ENCODE peak calls at places on chromosomes 12 and 14, in four cellular contexts. R, P, Q and B are unnamed samples.

GRCh38 chr14:70020350-70021170 is 141.3 kb downstream of the SMOC1 start:
- DNase-seq in R (no peak), Q (no peak), P (no peak), B (no peak)

GRCh38 chr12:108637631-108638030 is 3.9 kb upstream of the SELPLG start:
- DNase-seq in R (no peak), Q (no peak), P (no peak), B (no peak)

GRCh38 chr14:89924224-89924623 is 30.3 kb downstream of the EFCAB11 start:
- DNase-seq in R (no peak), P (no peak), Q (no peak), B (no peak)

GRCh38 chr12:120651821-120652220 is 11.4 kb downstream of the CABP1 start:
- DNase-seq in R (no peak), P (peak), Q (no peak), B (peak)

GRCh38 chr12:131818821-131819585 is 9.2 kb upstream of the MMP17 start:
- DNase-seq in P (no peak), R (no peak), Q (no peak), B (no peak)

GRCh38 chr12:112584266-112584722 is 165.5 kb downstream of the PTPN11 start:
- DNase-seq in Q (no peak), P (peak), R (no peak), B (no peak)

GRCh38 chr12:25501565-25501964 is 51.5 kb downstream of the LMNTD1 start:
- DNase-seq in R (no peak), P (no peak), Q (no peak), B (no peak)

GRCh38 chr12:98955284-98955683 is 310.2 kb downstream of the APAF1 start:
- DNase-seq in R (no peak), Q (no peak), P (peak), B (peak)

GRCh38 chr14:103444837-103445524 is 59.8 kb downstream of the MARK3 start:
- DNase-seq in Q (no peak), P (no peak), R (no peak), B (peak)

GRCh38 chr12:91874086-91874865 is 271.4 kb downstream of the BTG1 start:
- DNase-seq in R (no peak), Q (no peak), P (no peak), B (no peak)

GRCh38 chr12:98745578-98746391 is 100.7 kb downstream of the APAF1 start:
- DNase-seq in P (no peak), R (no peak), Q (peak), B (peak)

GRCh38 chr14:36207500-36207899 is 31.0 kb upstream of the PTCSC3 start:
- DNase-seq in Q (no peak), R (no peak), P (peak), B (peak)

GRCh38 chr12:34605955-34606748 is 583.9 kb downstream of the ALG10 start:
- DNase-seq in P (no peak), R (no peak), Q (no peak), B (no peak)

GRCh38 chr12:15757553-15758255 is 31.5 kb downstream of the EPS8 start:
- DNase-seq in Q (no peak), R (peak), P (peak), B (peak)

GRCh38 chr14:105356927-105357326 is 41.4 kb upstream of the TEX22 start:
- DNase-seq in R (no peak), Q (no peak), P (no peak), B (no peak)

GRCh38 chr12:94898388-94898787 is 105.1 kb downstream of the NDUFA12 start:
- DNase-seq in Q (no peak), P (peak), R (no peak), B (peak)

GRCh38 chr12:103986823-103987222 is 21.2 kb downstream of the TDG start:
- DNase-seq in Q (no peak), P (no peak), R (no peak), B (no peak)

GRCh38 chr14:38108681-38109080 is 99.0 kb upstream of the SSTR1 start:
- DNase-seq in P (no peak), Q (no peak), R (peak), B (no peak)

GRCh38 chr12:49108958-49109404 is 1.7 kb downstream of the LMBR1L start:
- DNase-seq in Q (no peak), R (no peak), P (peak), B (no peak)

GRCh38 chr12:96861656-96862055 is 45.4 kb upstream of the NEDD1 start:
- DNase-seq in Q (no peak), P (peak), R (no peak), B (no peak)

GRCh38 chr14:22427771-22428228 is 161.2 kb downstream of the DAD1 start:
- DNase-seq in Q (no peak), R (no peak), P (peak), B (peak)

GRCh38 chr14:32230695-32231280 is 27.7 kb upstream of the RNU6-8 start:
- DNase-seq in R (peak), Q (peak), P (peak), B (peak)

GRCh38 chr12:49511410-49511809 is 27.4 kb upstream of the KCNH3 start:
- DNase-seq in Q (no peak), R (no peak), P (no peak), B (peak)

GRCh38 chr12:75784591-75784990 is 247.0 kb downstream of the PHLDA1 start:
- DNase-seq in P (peak), Q (peak), R (no peak), B (peak)

GRCh38 chr14:104187931-104188726 is 49.7 kb downstream of the KIF26A start:
- DNase-seq in P (no peak), Q (no peak), R (no peak), B (no peak)

GRCh38 chr12:6962285-6963015 is 8.0 kb downstream of the PHB2 start:
- DNase-seq in R (no peak), P (no peak), Q (no peak), B (no peak)

GRCh38 chr14:36254020-36254614 is 66.3 kb downstream of the MBIP start:
- DNase-seq in P (peak), R (no peak), Q (no peak), B (peak)

GRCh38 chr14:28761438-28762289 is 4.9 kb upstream of the FOXG1 start:
- DNase-seq in R (no peak), P (no peak), Q (no peak), B (no peak)

GRCh38 chr12:53105256-53105655 is 2.0 kb downstream of the SOAT2 start:
- DNase-seq in P (no peak), Q (no peak), R (no peak), B (no peak)

GRCh38 chr12:24198936-24199644 is 249.6 kb upstream of the SOX5 start:
- DNase-seq in P (no peak), Q (no peak), R (no peak), B (no peak)

GRCh38 chr14:56211844-56212243 is 93.6 kb downstream of the PELI2 start:
- DNase-seq in P (no peak), R (no peak), Q (no peak), B (no peak)